ENCODE peak calls at places on chromosomes 4 and X, in ten cellular contexts. H is stimulated activated CD8-positive, alpha-beta memory T cell treated with anti-CD3 and anti-CD28 coated beads, Interleukin-7, amount 100 ng/mL, for 1 hour; B is midbrain; O is epithelial cell of proximal tubule; N is activated T-helper 1 cell treated with anti-CD3 and anti-CD28 coated beads, Interleukin-12 subunit alpha, Interleukin-12 subunit beta, Interleukin-2, Interleukin-4 antibody, amounts not matched to agents 30 ng/mL and 10 ng/mL and 1 ng/mL, durations not matched to agents 14 hours and 24 hours and 36 hours; C is activated CD8-positive, alpha-beta T cell treated with anti-CD3 and anti-CD28 coated beads, Interleukin-2, amount 10 ng/mL, durations not matched to agents 7 days and 5 days; Z is putamen; L is upper lobe of right lung; D is amniotic epithelial cell; J is stimulated activated CD4-positive, alpha-beta T cell treated with anti-CD3 and anti-CD28 coated beads, Interleukin-15, amount 100 ng/mL, for 1 hour. F is an unnamed sample.

GRCh38 chrX:100410083-100410590 is at the start of gene PCDH19:
- DNase-seq in B (peak), D (peak), C (no peak), O (no peak), L (peak), N (no peak), H (no peak), J (no peak), Z (peak), F (peak)

GRCh38 chr4:130747842-130748241 is 1651.9 kb downstream of the C4orf33 start:
- DNase-seq in O (no peak), L (no peak), H (no peak), C (no peak), N (no peak), Z (no peak), B (no peak), D (peak), J (no peak), F (no peak)

GRCh38 chr4:8242782-8243556 is 26.6 kb upstream of the HTRA3 start:
- DNase-seq in N (no peak), J (no peak), H (no peak), C (no peak), D (no peak), O (no peak), L (no peak), Z (no peak), B (no peak), F (no peak)

GRCh38 chr4:169251291-169252235 is 19.2 kb downstream of the SH3RF1 start:
- DNase-seq in J (no peak), N (no peak), D (no peak), B (no peak), O (no peak), H (no peak), C (no peak), L (no peak), Z (no peak), F (no peak)

GRCh38 chrX:68534696-68535095 is 35.8 kb downstream of the YIPF6 start:
- DNase-seq in N (no peak), Z (no peak), H (no peak), L (no peak), J (no peak), O (no peak), D (peak), C (no peak), B (no peak), F (no peak)

GRCh38 chrX:103806862-103807474 is 25.1 kb downstream of the RAB9B start:
- DNase-seq in B (no peak), O (no peak), H (no peak), N (no peak), Z (no peak), J (no peak), L (no peak), D (no peak), C (no peak), F (no peak)

GRCh38 chrX:28170713-28171112 is 189.5 kb upstream of the DCAF8L1 start:
- DNase-seq in L (no peak), C (no peak), Z (no peak), N (no peak), O (no peak), D (no peak), B (no peak), H (no peak), J (no peak), F (no peak)

GRCh38 chrX:139113682-139114081 is 402.2 kb upstream of the FGF13 start:
- DNase-seq in H (no peak), D (no peak), N (no peak), C (no peak), Z (no peak), L (no peak), J (no peak), B (no peak), O (no peak), F (no peak)

GRCh38 chrX:74133156-74133796 is 170.7 kb upstream of the ZCCHC13 start:
- DNase-seq in O (peak), N (no peak), J (no peak), H (no peak), B (peak), Z (peak), D (peak), L (no peak), C (peak), F (no peak)

GRCh38 chr4:39770969-39771724 is 73.2 kb downstream of the UBE2K start:
- DNase-seq in J (no peak), L (no peak), O (no peak), H (no peak), B (no peak), N (no peak), D (no peak), Z (no peak), C (no peak), F (no peak)

GRCh38 chr4:168634276-168634802 is 137.5 kb downstream of the PALLD start:
- DNase-seq in O (peak), N (no peak), H (no peak), D (peak), B (no peak), C (no peak), Z (no peak), L (no peak), J (no peak), F (no peak)

GRCh38 chr4:112327950-112328349 is 30.8 kb downstream of the ALPK1 start:
- DNase-seq in D (peak), N (no peak), H (no peak), Z (peak), J (no peak), C (no peak), L (no peak), B (peak), O (no peak), F (no peak)

GRCh38 chrX:47177079-47177478 is 16.6 kb upstream of the UBA1 start:
- DNase-seq in L (no peak), Z (no peak), C (no peak), D (no peak), H (no peak), J (no peak), O (no peak), N (no peak), B (no peak), F (no peak)

GRCh38 chrX:118727686-118728339 is 407 bp downstream of the IL13RA1 start:
- DNase-seq in H (no peak), C (no peak), D (no peak), N (no peak), O (no peak), L (peak), J (no peak), Z (no peak), B (no peak), F (peak)

F was measured in lower lobe of right lung.